ENCODE peak calls at places on chromosomes 5 and 9, in ten cellular contexts. R is COR-L47, Z is NCI-H1092 treated with DMSO at 0.1 percent for 48 hours, I is pons, Y is AML-193, K is T-helper 2 cell, F is NCI-H226, A is fibroblast of pulmonary artery, N is hypothalamus, B is psoas muscle. C is an unnamed sample.

GRCh38 chr9:70948744-70949143 is 172.7 kb downstream of the TRPM3 start:
- DNase-seq in R (no peak), A (no peak), Z (no peak), Y (no peak), K (no peak), N (no peak), I (no peak), F (no peak), B (no peak), C (no peak)

GRCh38 chr9:81979196-81979595 is 9.4 kb upstream of the SPATA31D1 start:
- DNase-seq in K (no peak), Z (no peak), N (no peak), I (no peak), F (no peak), B (no peak), Y (no peak), R (no peak), A (no peak), C (no peak)

GRCh38 chr9:109317979-109318671 is 2.7 kb downstream of the EPB41L4B start:
- DNase-seq in Z (peak; percentile 65), F (no peak), B (no peak), A (no peak), K (no peak), Y (no peak), I (no peak), R (peak; percentile 23), N (no peak), C (no peak)

GRCh38 chr9:99352786-99353185 is 130.7 kb downstream of the SEC61B start:
- DNase-seq in I (no peak), F (no peak), R (no peak), Z (no peak), Y (no peak), K (no peak), B (no peak), A (no peak), N (no peak), C (no peak)

GRCh38 chr9:118751848-118752223 is 617.4 kb downstream of the BRINP1 start:
- DNase-seq in A (no peak), R (no peak), N (no peak), Z (no peak), Y (no peak), K (no peak), I (no peak), B (no peak), F (no peak), C (no peak)

GRCh38 chr5:120803282-120803681 is 339.2 kb downstream of the PRR16 start:
- DNase-seq in K (no peak), Y (peak; percentile 36), F (no peak), Z (no peak), N (no peak), A (peak; percentile 44), I (peak; percentile 46), B (no peak), R (peak; percentile 6), C (no peak)

GRCh38 chr5:88662801-88663360 is 220.1 kb downstream of the MEF2C start:
- DNase-seq in F (no peak), N (no peak), B (no peak), K (no peak), Z (no peak), I (no peak), R (no peak), A (no peak), Y (no peak), C (no peak)

GRCh38 chr5:1374030-1374679 is 29.3 kb upstream of the CLPTM1L start:
- DNase-seq in R (no peak), Y (no peak), I (no peak), K (peak; percentile 27), B (no peak), Z (no peak), A (no peak), N (no peak), F (no peak), C (no peak)

GRCh38 chr5:178839319-178839704 is 20.4 kb upstream of the ZNF354B start:
- DNase-seq in F (no peak), A (peak; percentile 47), Z (peak; percentile 18), I (peak; percentile 36), R (peak; percentile 19), N (no peak), Y (peak; percentile 24), B (no peak), K (peak; percentile 26), C (peak; percentile 77)

GRCh38 chr9:35728041-35728971 is 3.7 kb downstream of the TLN1 start:
- DNase-seq in K (peak; percentile 75), R (no peak), B (peak; percentile 89), A (peak; percentile 96), Z (no peak), Y (peak; percentile 73), F (peak; percentile 83), N (no peak), I (peak; percentile 49), C (peak; percentile 74)

GRCh38 chr9:131382850-131383729 is 10.8 kb upstream of the PRRC2B start:
- DNase-seq in F (peak; percentile 86), I (peak; percentile 29), A (peak; percentile 80), R (peak; percentile 77), Y (no peak), N (no peak), B (peak; percentile 76), K (no peak), Z (peak; percentile 76), C (no peak)

GRCh38 chr5:95283761-95284511 is 958 bp downstream of the MCTP1 start:
- DNase-seq in K (peak; percentile 27), Y (peak; percentile 46), N (no peak), A (no peak), R (peak; percentile 71), B (no peak), I (no peak), F (peak; percentile 4), Z (peak; percentile 33), C (peak; percentile 72)

GRCh38 chr5:169803077-169803981 is 166.3 kb downstream of the DOCK2 start:
- DNase-seq in R (no peak), I (no peak), Z (no peak), F (peak; percentile 88), Y (peak; percentile 83), N (no peak), B (no peak), A (peak; percentile 99), K (peak; percentile 59), C (no peak)

C was measured in lower lobe of right lung.